ENCODE peak calls at places on chromosomes 3 and 15, in nine cellular contexts. N, H, X, F, V, U, D, M and P are unnamed samples.

GRCh38 chr3:229262-229661 is 32.7 kb downstream of the CHL1 start:
- DNase-seq in V (no peak), F (no peak), X (no peak), M (no peak), U (no peak), D (no peak), N (no peak), H (no peak), P (no peak)

GRCh38 chr3:100516843-100517242 is 24.4 kb downstream of the TMEM45A start:
- DNase-seq in D (no peak), X (no peak), V (no peak), H (peak), F (no peak), N (no peak), M (no peak), U (no peak), P (peak)

GRCh38 chr3:148269816-148270215 is 427.9 kb upstream of the AGTR1 start:
- DNase-seq in D (no peak), N (no peak), V (no peak), M (no peak), F (no peak), H (peak), U (no peak), X (no peak), P (peak)

GRCh38 chr3:13111874-13112520 is 38.8 kb upstream of the IQSEC1 start:
- DNase-seq in F (peak), U (no peak), H (no peak), V (no peak), X (no peak), M (no peak), D (no peak), N (no peak), P (no peak)

GRCh38 chr15:71400347-71400746 is 285.1 kb downstream of the THSD4 start:
- DNase-seq in D (no peak), X (no peak), V (no peak), F (no peak), N (no peak), U (no peak), M (no peak), H (no peak), P (no peak)

GRCh38 chr15:65184305-65184943 is 718 bp downstream of the CLPX start:
- DNase-seq in U (peak), V (peak), H (peak), N (no peak), X (no peak), F (peak), M (no peak), D (peak), P (peak)

GRCh38 chr15:74451861-74452835 is 8.8 kb downstream of the UBL7 start:
- DNase-seq in H (no peak), F (no peak), D (no peak), M (no peak), X (no peak), U (no peak), N (peak), V (no peak), P (no peak)

GRCh38 chr15:71752604-71753289 is 57.6 kb upstream of the NR2E3 start:
- DNase-seq in H (peak), D (peak), U (no peak), F (peak), X (no peak), N (no peak), M (peak), V (no peak), P (peak)

GRCh38 chr15:70245932-70246622 is 148.4 kb upstream of the TLE3 start:
- DNase-seq in N (no peak), M (no peak), V (no peak), D (no peak), X (no peak), H (peak), F (peak), U (no peak), P (peak)

GRCh38 chr3:43214616-43215015 is 71.7 kb upstream of the SNRK start:
- DNase-seq in X (no peak), H (no peak), V (no peak), D (no peak), N (no peak), U (no peak), F (peak), M (no peak), P (peak)

GRCh38 chr3:8839607-8840325 is 70.4 kb upstream of the OXTR start:
- DNase-seq in X (no peak), V (no peak), H (no peak), D (no peak), U (no peak), M (no peak), N (no peak), F (no peak), P (no peak)

GRCh38 chr3:124117486-124117885 is 125.6 kb upstream of the ROPN1 start:
- DNase-seq in V (no peak), H (peak), M (no peak), F (peak), X (no peak), D (no peak), N (peak), U (no peak), P (no peak)

GRCh38 chr3:119630562-119631329 is 29.6 kb downstream of the POPDC2 start:
- DNase-seq in D (peak), H (peak), N (no peak), M (no peak), X (no peak), U (no peak), V (no peak), F (no peak), P (peak)

GRCh38 chr3:188687389-188687788 is 484.4 kb upstream of the TPRG1 start:
- DNase-seq in U (no peak), N (no peak), H (peak), V (no peak), D (no peak), X (no peak), M (no peak), F (no peak), P (peak)

GRCh38 chr3:112687214-112687613 is 46.3 kb upstream of the CCDC80 start:
- DNase-seq in U (no peak), F (no peak), H (no peak), M (no peak), D (no peak), V (no peak), X (no peak), N (no peak), P (no peak)

GRCh38 chr3:62584636-62585035 is 211.3 kb upstream of the FEZF2 start:
- DNase-seq in H (no peak), D (no peak), N (no peak), M (no peak), V (no peak), U (no peak), F (no peak), X (no peak), P (no peak)

GRCh38 chr3:100184960-100185566 is 70.8 kb upstream of the FILIP1L start:
- DNase-seq in H (peak), V (no peak), F (no peak), M (no peak), X (no peak), U (no peak), D (no peak), N (no peak), P (no peak)

GRCh38 chr3:189824629-189825312 is 193.6 kb downstream of the TP63 start:
- DNase-seq in X (no peak), F (peak), H (peak), N (no peak), D (no peak), V (no peak), U (no peak), M (no peak), P (peak)

GRCh38 chr3:10437995-10438901 is 67.1 kb downstream of the ATP2B2 start:
- DNase-seq in M (no peak), X (no peak), N (no peak), H (no peak), U (no peak), D (no peak), F (no peak), V (no peak), P (peak)

GRCh38 chr3:191568206-191568605 is 107.2 kb downstream of the PYDC2 start:
- DNase-seq in F (no peak), N (no peak), V (no peak), H (no peak), M (no peak), U (no peak), D (no peak), X (no peak), P (no peak)

GRCh38 chr3:133535971-133536634 is 37.4 kb upstream of the CDV3 start:
- DNase-seq in U (no peak), N (no peak), F (no peak), H (peak), V (no peak), X (no peak), D (no peak), M (no peak), P (peak)

GRCh38 chr15:44397869-44398268 is 29.6 kb upstream of the CTDSPL2 start:
- DNase-seq in N (no peak), H (no peak), M (no peak), X (no peak), F (no peak), U (no peak), D (no peak), V (no peak), P (peak)

GRCh38 chr3:81216192-81216591 is 545.3 kb downstream of the GBE1 start:
- DNase-seq in H (peak), U (no peak), F (no peak), N (no peak), X (no peak), D (no peak), M (no peak), V (no peak), P (peak)

GRCh38 chr3:61645148-61645547 is 83.8 kb downstream of the PTPRG start:
- DNase-seq in X (no peak), H (no peak), N (no peak), U (no peak), M (no peak), V (peak), F (no peak), D (no peak), P (peak)

GRCh38 chr3:176872771-176873209 is 324.5 kb downstream of the TBL1XR1 start:
- DNase-seq in D (peak), N (no peak), X (no peak), H (peak), M (peak), U (peak), F (peak), V (peak), P (peak)

GRCh38 chr15:74519311-74519710 is 21.7 kb upstream of the ARID3B start:
- DNase-seq in U (no peak), V (no peak), D (no peak), N (no peak), F (no peak), M (no peak), X (no peak), H (peak), P (no peak)

GRCh38 chr15:98888839-98889479 is 118.6 kb downstream of the PGPEP1L start:
- DNase-seq in M (no peak), X (no peak), H (peak), U (no peak), F (no peak), N (no peak), V (no peak), D (no peak), P (peak)

GRCh38 chr3:21158801-21159564 is 592.0 kb downstream of the ZNF385D start:
- DNase-seq in M (no peak), D (no peak), N (peak), H (no peak), V (no peak), F (no peak), U (no peak), X (no peak), P (no peak)

GRCh38 chr3:197242784-197243432 is 55.5 kb downstream of the DLG1 start:
- DNase-seq in M (no peak), U (no peak), X (no peak), F (no peak), D (no peak), N (no peak), V (no peak), H (no peak), P (peak)

GRCh38 chr15:70053006-70053702 is 44.6 kb downstream of the TLE3 start:
- DNase-seq in V (no peak), M (no peak), D (no peak), U (no peak), N (peak), X (no peak), F (no peak), H (no peak), P (no peak)

GRCh38 chr15:100191161-100191560 is 150.6 kb downstream of the ADAMTS17 start:
- DNase-seq in U (no peak), H (no peak), V (no peak), X (no peak), N (no peak), M (no peak), F (no peak), D (no peak), P (no peak)

GRCh38 chr15:49530106-49530505 is 90.5 kb downstream of the FAM227B start:
- DNase-seq in H (peak), X (no peak), D (no peak), M (no peak), F (no peak), N (no peak), U (no peak), V (no peak), P (peak)